ENCODE peak calls at places on chromosomes 12 and 14, in four cellular contexts. One of them, this sample, is unnamed.

GRCh38 chr12:6273931-6274687 is 36.4 kb upstream of the PLEKHG6 start:
- DNase-seq in K562: peak; percentile 2
- DNase-seq in HepG2: no peak
- DNase-seq in GM12878: no peak
- DNase-seq in this sample: no peak

GRCh38 chr12:25194211-25194610 is 749 bp downstream of the DNAI7 start:
- DNase-seq in K562: no peak
- DNase-seq in HepG2: no peak
- DNase-seq in GM12878: no peak
- DNase-seq in this sample: no peak

GRCh38 chr12:107759410-107759809 is 1.5 kb downstream of the PRDM4 start:
- DNase-seq in K562: peak; percentile 60
- DNase-seq in HepG2: peak; percentile 23
- DNase-seq in GM12878: no peak
- DNase-seq in this sample: peak; percentile 69

GRCh38 chr14:24941719-24942118 is 108.2 kb downstream of the STXBP6 start:
- DNase-seq in K562: no peak
- DNase-seq in HepG2: no peak
- DNase-seq in GM12878: no peak
- DNase-seq in this sample: no peak

GRCh38 chr12:12941450-12942350 is 10.3 kb downstream of the GPRC5D start:
- DNase-seq in K562: no peak
- DNase-seq in HepG2: no peak
- DNase-seq in GM12878: no peak
- DNase-seq in this sample: no peak

GRCh38 chr14:99460793-99461192 is 19.9 kb downstream of the SETD3 start:
- DNase-seq in K562: peak; percentile 78
- DNase-seq in HepG2: no peak
- DNase-seq in GM12878: no peak
- DNase-seq in this sample: no peak

GRCh38 chr14:70934084-70934483 is 26.8 kb downstream of the PCNX1 start:
- DNase-seq in K562: no peak
- DNase-seq in HepG2: no peak
- DNase-seq in GM12878: no peak
- DNase-seq in this sample: no peak

GRCh38 chr12:5171701-5172100 is 128.0 kb downstream of the KCNA5 start:
- DNase-seq in K562: peak; percentile 18
- DNase-seq in HepG2: peak; percentile 18
- DNase-seq in GM12878: no peak
- DNase-seq in this sample: peak; percentile 42

GRCh38 chr14:101587403-101587998 is 26.2 kb downstream of the DIO3 start:
- DNase-seq in K562: no peak
- DNase-seq in HepG2: no peak
- DNase-seq in GM12878: no peak
- DNase-seq in this sample: no peak

GRCh38 chr12:47102845-47103666 is 23.3 kb upstream of the AMIGO2 start:
- DNase-seq in K562: no peak
- DNase-seq in HepG2: no peak
- DNase-seq in GM12878: no peak
- DNase-seq in this sample: no peak

GRCh38 chr14:90717916-90718315 is 98.3 kb downstream of the TTC7B start:
- DNase-seq in K562: no peak
- DNase-seq in HepG2: no peak
- DNase-seq in GM12878: no peak
- DNase-seq in this sample: no peak

GRCh38 chr12:25806271-25806670 is 152.2 kb upstream of the RASSF8 start:
- DNase-seq in K562: no peak
- DNase-seq in HepG2: no peak
- DNase-seq in GM12878: no peak
- DNase-seq in this sample: no peak

GRCh38 chr12:77682488-77682887 is 148.2 kb upstream of the NAV3 start:
- DNase-seq in K562: no peak
- DNase-seq in HepG2: no peak
- DNase-seq in GM12878: no peak
- DNase-seq in this sample: no peak

GRCh38 chr12:77686760-77687159 is 143.9 kb upstream of the NAV3 start:
- DNase-seq in K562: no peak
- DNase-seq in HepG2: no peak
- DNase-seq in GM12878: no peak
- DNase-seq in this sample: no peak

GRCh38 chr12:77685906-77686305 is 144.8 kb upstream of the NAV3 start:
- DNase-seq in K562: no peak
- DNase-seq in HepG2: no peak
- DNase-seq in GM12878: no peak
- DNase-seq in this sample: no peak

GRCh38 chr12:77687346-77687745 is 143.3 kb upstream of the NAV3 start:
- DNase-seq in K562: no peak
- DNase-seq in HepG2: no peak
- DNase-seq in GM12878: no peak
- DNase-seq in this sample: no peak

DNA sequence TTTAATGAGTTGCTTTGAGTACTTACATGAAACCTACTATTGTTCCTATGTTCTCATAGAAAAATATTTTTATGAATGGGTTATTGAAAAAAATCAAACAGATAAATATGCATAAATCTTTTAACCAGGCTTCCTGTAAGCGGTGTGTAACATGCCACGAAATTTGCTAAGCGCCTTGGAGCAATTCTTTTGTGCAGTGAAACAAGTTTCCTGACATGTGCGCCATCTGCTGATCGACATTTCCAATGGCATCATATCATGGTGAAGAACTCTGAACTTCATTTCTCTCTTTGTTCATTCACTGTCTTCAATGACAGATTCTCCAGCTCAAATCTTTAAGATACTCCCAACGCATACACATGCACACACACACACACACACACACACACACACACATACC is 145.6 kb upstream of the NAV3 start:
- DNase-seq in K562: no peak
- DNase-seq in HepG2: peak; percentile 56
- DNase-seq in GM12878: peak; percentile 7
- DNase-seq in this sample: peak; percentile 53
- TF ChIP-seq SP1 in K562: no peak
- TF ChIP-seq SP1 in HepG2: no peak
- TF ChIP-seq SP1 in GM12878: no peak
- TF ChIP-seq SP1 in this sample: no peak

DNA sequence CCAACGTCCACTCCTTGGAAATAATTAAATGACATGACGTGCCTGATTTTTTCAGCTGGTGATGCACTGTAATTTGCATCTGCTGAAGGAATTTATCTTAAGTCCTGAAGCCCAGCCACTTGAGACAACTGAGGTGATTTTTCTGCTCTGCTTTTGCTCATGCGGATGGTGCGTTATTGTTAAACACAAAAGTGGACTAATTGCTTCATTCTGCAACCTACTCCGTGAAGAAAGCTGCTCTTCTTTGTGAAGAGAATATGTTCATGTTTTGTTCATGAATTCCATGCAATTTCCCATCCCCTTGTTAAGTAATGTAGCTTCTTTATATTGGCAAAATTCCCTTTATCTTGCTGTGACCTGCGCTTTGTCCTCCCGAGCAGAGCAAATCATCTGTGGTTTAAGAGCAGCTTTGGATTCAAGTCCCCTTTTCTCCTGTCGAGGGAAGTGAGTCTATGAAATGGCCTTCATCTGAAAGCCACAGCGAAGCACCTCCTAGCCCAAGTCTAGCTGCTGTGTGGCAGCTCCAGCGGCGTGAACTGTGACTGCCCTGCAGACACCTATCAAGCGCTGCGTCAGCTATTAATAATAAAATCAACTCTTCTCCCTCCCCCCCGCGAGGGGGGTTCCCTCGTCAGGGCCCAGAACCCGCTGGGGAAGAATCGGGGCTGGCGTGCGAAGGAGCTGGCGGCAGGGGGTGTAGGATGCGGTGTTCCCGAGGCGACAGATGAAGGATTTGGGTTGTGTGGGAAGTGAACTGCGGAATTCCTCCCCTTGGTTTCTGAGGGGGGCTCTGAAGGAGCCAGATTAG is 867 bp upstream of the ATP2A2 start:
- DNase-seq in K562: peak; percentile 57
- DNase-seq in HepG2: no peak
- DNase-seq in GM12878: no peak
- DNase-seq in this sample: no peak
- TF ChIP-seq FOXM1 in K562: no peak
- TF ChIP-seq FOXM1 in HepG2: no peak
- TF ChIP-seq FOXM1 in GM12878: no peak
- TF ChIP-seq FOXM1 in this sample: no peak

DNA sequence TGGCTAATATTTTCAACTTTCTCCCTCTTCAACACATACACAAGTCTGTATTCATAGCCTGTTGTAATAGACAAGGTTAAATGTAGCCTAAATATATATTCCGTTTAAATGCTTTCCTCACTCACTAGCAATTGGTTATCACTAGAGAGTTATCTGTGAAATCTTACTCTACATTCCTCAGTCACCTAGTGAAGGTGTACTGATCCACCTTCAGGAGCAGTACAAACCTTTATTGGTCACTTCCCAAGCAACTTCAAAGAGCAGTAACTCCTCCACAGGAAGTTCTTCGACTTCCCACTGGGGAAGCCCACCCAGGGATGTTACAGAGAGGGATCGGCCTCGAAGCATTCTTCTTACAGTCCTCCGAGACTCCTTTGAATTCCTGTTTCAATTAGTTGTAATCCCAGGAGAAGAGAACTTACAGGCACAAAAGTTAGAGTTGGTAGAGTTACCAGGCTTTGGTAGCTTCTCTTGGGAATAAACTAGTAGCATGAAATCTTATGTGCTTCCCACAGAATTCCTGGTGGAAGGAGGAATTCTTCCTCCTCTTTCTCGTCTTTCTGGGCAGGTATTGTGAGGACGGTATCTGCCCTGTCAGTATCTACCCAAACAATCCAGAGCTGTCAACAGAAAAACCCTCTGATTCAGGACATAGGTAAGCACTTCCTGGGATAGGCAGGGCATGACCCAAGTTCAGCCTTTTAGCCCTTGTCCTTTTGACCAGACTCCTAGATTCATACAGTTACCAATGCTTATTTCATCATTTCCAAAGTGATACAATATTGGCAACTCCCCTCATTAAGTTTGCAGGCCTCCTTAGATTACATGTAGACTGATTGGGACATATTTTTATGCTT is at the start of gene GYS2:
- DNase-seq in K562: no peak
- DNase-seq in HepG2: no peak
- DNase-seq in GM12878: no peak
- DNase-seq in this sample: no peak
- TF ChIP-seq SP1 in K562: no peak
- TF ChIP-seq SP1 in HepG2: no peak
- TF ChIP-seq SP1 in GM12878: no peak
- TF ChIP-seq SP1 in this sample: no peak

DNA sequence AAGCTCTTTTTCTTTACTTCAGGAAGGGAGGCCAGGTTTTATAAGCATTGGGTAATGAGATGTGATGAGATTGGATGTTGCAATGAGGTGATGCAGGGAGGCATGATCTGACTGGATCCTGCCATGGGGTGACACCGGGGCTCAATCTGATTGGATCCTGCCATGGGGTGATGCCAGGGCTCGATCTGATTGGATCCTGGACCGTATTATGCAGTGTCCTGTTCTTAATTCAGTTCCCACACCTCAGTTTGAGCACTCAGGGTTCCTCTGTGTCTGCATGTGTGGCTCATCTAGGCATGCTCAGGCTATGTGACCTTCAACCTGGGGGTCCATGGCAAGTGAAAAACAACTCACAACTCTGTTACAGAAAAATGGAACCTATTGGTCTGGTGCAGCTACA is 166.4 kb downstream of the SLC15A4 start:
- DNase-seq in K562: no peak
- DNase-seq in HepG2: no peak
- DNase-seq in GM12878: no peak
- DNase-seq in this sample: no peak
- TF ChIP-seq FOXM1 in K562: no peak
- TF ChIP-seq FOXM1 in HepG2: no peak
- TF ChIP-seq FOXM1 in GM12878: no peak
- TF ChIP-seq FOXM1 in this sample: no peak

GRCh38 chr14:28895389-28895788 is 128.8 kb downstream of the FOXG1 start:
- DNase-seq in K562: no peak
- DNase-seq in HepG2: no peak
- DNase-seq in GM12878: no peak
- DNase-seq in this sample: no peak
- TF ChIP-seq SP1 in K562: no peak
- TF ChIP-seq SP1 in HepG2: no peak
- TF ChIP-seq SP1 in GM12878: no peak
- TF ChIP-seq SP1 in this sample: no peak

GRCh38 chr12:4141344-4142270 is 132.0 kb upstream of the CCND2 start:
- DNase-seq in K562: no peak
- DNase-seq in HepG2: no peak
- DNase-seq in GM12878: no peak
- DNase-seq in this sample: no peak

GRCh38 chr12:4138051-4138450 is 135.5 kb upstream of the CCND2 start:
- DNase-seq in K562: no peak
- DNase-seq in HepG2: no peak
- DNase-seq in GM12878: no peak
- DNase-seq in this sample: no peak

GRCh38 chr12:4139191-4139590 is 134.4 kb upstream of the CCND2 start:
- DNase-seq in K562: no peak
- DNase-seq in HepG2: no peak
- DNase-seq in GM12878: no peak
- DNase-seq in this sample: no peak

GRCh38 chr12:4143909-4144308 is 129.7 kb upstream of the CCND2 start:
- DNase-seq in K562: no peak
- DNase-seq in HepG2: peak; percentile 20
- DNase-seq in GM12878: no peak
- DNase-seq in this sample: no peak

GRCh38 chr12:4140607-4141301 is 132.8 kb upstream of the CCND2 start:
- DNase-seq in K562: no peak
- DNase-seq in HepG2: no peak
- DNase-seq in GM12878: no peak
- DNase-seq in this sample: no peak
- TF ChIP-seq FOXM1 in K562: no peak
- TF ChIP-seq FOXM1 in HepG2: no peak
- TF ChIP-seq FOXM1 in GM12878: no peak
- TF ChIP-seq FOXM1 in this sample: no peak

GRCh38 chr14:77804592-77804991 is 4.7 kb downstream of the ADCK1 start:
- DNase-seq in K562: no peak
- DNase-seq in HepG2: peak; percentile 27
- DNase-seq in GM12878: no peak
- DNase-seq in this sample: peak; percentile 18
- TF ChIP-seq SP1 in K562: no peak
- TF ChIP-seq SP1 in HepG2: no peak
- TF ChIP-seq SP1 in GM12878: no peak
- TF ChIP-seq SP1 in this sample: no peak

This sample was measured in HEK293T.